ENCODE peak calls at places on chromosomes 4 and X, in nine cellular contexts. D is breast epithelium, R is BE2C, H is cardiac muscle cell, P is AG10803, C is OCI-LY7, U is H1, J is kidney epithelial cell, Y is AG09309. Z is an unnamed sample.

GRCh38 chrX:39822133-39822748 is 275.5 kb downstream of the BCOR start:
- DNase-seq in J (no peak), Y (no peak), U (no peak), H (no peak), R (no peak), C (no peak), D (no peak), P (no peak), Z (no peak)

GRCh38 chr4:99447079-99447478 is 11.9 kb upstream of the ADH7 start:
- DNase-seq in U (no peak), Y (peak; percentile 23), P (peak; percentile 64), D (no peak), C (no peak), J (peak; percentile 54), H (no peak), R (no peak), Z (no peak)

GRCh38 chr4:119873794-119874325 is 192.8 kb downstream of the MAD2L1 start:
- DNase-seq in D (no peak), J (no peak), H (no peak), P (no peak), U (no peak), Y (no peak), C (no peak), R (no peak), Z (no peak)

GRCh38 chrX:132505116-132505515 is 16.3 kb upstream of the MBNL3 start:
- DNase-seq in R (no peak), P (peak; percentile 58), C (no peak), U (no peak), Y (peak; percentile 18), D (no peak), J (no peak), H (no peak), Z (peak; percentile 18)

GRCh38 chr4:77006753-77007355 is 57.3 kb downstream of the SEPTIN11 start:
- DNase-seq in H (peak; percentile 72), C (no peak), D (no peak), Y (no peak), U (no peak), R (no peak), P (no peak), J (no peak), Z (no peak)

GRCh38 chr4:31291238-31291637 is 571.1 kb downstream of the PCDH7 start:
- DNase-seq in C (peak; percentile 77), D (no peak), Y (no peak), U (peak; percentile 1), R (no peak), P (no peak), H (no peak), J (no peak), Z (no peak)

GRCh38 chr4:182680196-182680771 is 236.9 kb downstream of the DCTD start:
- DNase-seq in P (no peak), C (no peak), R (no peak), U (no peak), J (no peak), H (peak; percentile 38), Y (no peak), D (no peak), Z (peak; percentile 22)

GRCh38 chrX:84153538-84153937 is 34.5 kb downstream of the RPS6KA6 start:
- DNase-seq in P (no peak), Y (no peak), D (no peak), H (no peak), R (no peak), U (no peak), C (no peak), J (no peak), Z (no peak)

GRCh38 chr4:96152824-96153223 is 312.9 kb downstream of the PDHA2 start:
- DNase-seq in Y (no peak), U (no peak), D (no peak), P (no peak), C (no peak), R (no peak), H (no peak), J (no peak), Z (no peak)

GRCh38 chrX:18887177-18887820 is 96.6 kb downstream of the PHKA2 start:
- DNase-seq in H (no peak), U (no peak), P (no peak), J (no peak), D (no peak), R (no peak), Y (no peak), C (no peak), Z (no peak)

GRCh38 chr4:86496094-86497060 is 97.7 kb upstream of the PTPN13 start:
- DNase-seq in D (no peak), C (peak; percentile 45), R (peak; percentile 40), U (no peak), P (peak; percentile 63), J (no peak), Y (peak; percentile 31), H (peak; percentile 49), Z (peak; percentile 38)

GRCh38 chrX:48468247-48468671 is 1.8 kb downstream of the SLC38A5 start:
- DNase-seq in C (peak; percentile 43), U (no peak), J (no peak), Y (no peak), P (no peak), D (no peak), R (no peak), H (no peak), Z (no peak)

GRCh38 chr4:55993994-55994657 is 45.4 kb downstream of the CEP135 start:
- DNase-seq in H (no peak), J (no peak), D (no peak), R (no peak), Y (no peak), C (no peak), U (no peak), P (no peak), Z (no peak)

GRCh38 chr4:71775449-71775848 is 8.4 kb downstream of the GC start:
- DNase-seq in H (no peak), J (no peak), C (no peak), U (no peak), Y (no peak), P (no peak), R (no peak), D (no peak), Z (no peak)

GRCh38 chr4:71774136-71774535 is 9.7 kb downstream of the GC start:
- DNase-seq in C (no peak), D (no peak), Y (no peak), R (no peak), U (no peak), P (no peak), H (peak; percentile 20), J (no peak), Z (no peak)

GRCh38 chr4:71771613-71772012 is 12.3 kb downstream of the GC start:
- DNase-seq in U (no peak), Y (no peak), C (no peak), D (no peak), H (no peak), R (no peak), P (no peak), J (no peak), Z (no peak)

GRCh38 chr4:71773004-71773403 is 10.9 kb downstream of the GC start:
- DNase-seq in C (no peak), D (no peak), H (no peak), P (no peak), J (no peak), Y (no peak), U (no peak), R (no peak), Z (no peak)

GRCh38 chr4:71772592-71772991 is 11.3 kb downstream of the GC start:
- DNase-seq in H (peak; percentile 28), R (no peak), C (no peak), P (no peak), D (no peak), J (no peak), Y (no peak), U (no peak), Z (no peak)
- TF ChIP-seq CTCF in H (no peak), R (no peak), C (peak; percentile 20), P (no peak), D (no peak), J (no peak), Y (no peak), U (no peak), Z (no peak)

DNA sequence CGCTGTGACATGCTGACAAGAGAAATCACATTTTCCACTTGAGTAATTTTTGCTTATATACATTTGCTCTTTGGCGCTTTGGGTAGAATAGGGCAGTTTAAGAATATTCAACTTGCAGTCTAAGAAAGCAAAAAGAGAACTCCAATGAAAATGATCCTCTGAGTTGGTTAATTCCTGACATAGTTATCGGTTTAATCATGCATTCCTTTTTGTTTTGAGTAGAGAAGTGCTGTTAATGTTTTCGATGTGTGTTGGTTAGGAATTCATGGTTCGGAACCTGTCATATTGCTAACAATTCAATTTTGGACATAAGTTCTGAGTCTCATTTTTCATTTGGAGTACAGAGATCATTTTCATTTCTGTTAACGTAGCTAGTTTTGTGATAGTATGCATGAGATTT is 700.6 kb upstream of the PITX2 start:
- DNase-seq in D (no peak), J (peak; percentile 51), P (peak; percentile 83), R (no peak), U (no peak), C (no peak), H (no peak), Y (peak; percentile 37), Z (peak; percentile 60)
- H3K4me3 ChIP-seq in D (no peak overlapping the region), J (no peak overlapping the region), P (no peak overlapping the region), R (no peak overlapping the region), U (no peak overlapping the region), C (no peak overlapping the region), H (no peak overlapping the region), Y (no peak overlapping the region), Z (no peak overlapping the region)

DNA sequence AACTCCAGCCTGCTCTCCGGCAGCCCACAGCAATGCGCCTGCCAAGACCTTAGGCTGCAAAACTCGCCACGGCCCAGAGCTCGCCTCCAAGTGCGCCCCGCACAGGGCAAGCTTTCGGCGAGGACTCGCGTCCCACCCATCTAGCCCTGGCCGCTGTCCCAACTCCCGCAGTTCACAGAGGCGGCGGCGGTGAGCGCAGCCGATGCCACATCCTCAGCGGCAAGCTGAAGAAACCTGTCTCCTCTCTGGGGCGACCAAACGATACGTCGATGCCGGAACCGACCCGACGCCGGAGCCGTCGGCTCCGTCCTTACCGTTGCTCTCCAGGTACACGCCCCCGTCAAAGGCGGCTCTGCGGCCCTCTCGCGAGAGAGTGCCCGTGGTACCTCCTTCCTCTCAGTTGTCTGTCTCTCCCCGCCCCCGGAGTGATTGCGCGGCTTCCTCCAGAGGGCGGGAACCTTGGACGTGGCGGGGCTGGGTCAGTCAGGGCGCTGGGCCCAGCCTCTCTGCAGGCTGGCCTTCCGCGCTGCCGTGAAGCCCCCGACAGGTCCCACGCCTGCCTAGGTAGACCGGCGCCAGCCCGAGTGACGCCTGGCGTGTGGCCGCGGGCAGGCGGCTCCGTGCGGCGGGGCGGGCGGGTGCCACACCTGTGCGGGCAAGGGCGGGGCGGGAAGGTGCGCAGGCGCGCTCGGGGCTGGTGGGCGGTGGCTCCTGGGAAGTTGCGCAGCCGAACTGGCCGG is 380 bp upstream of the RAB33B start:
- DNase-seq in C (peak; percentile 97), R (peak; percentile 98), J (peak; percentile 87), Y (peak; percentile 89), D (peak; percentile 98), P (peak; percentile 97), H (peak; percentile 97), U (peak; percentile 88), Z (peak; percentile 95)
- TF ChIP-seq CTCF in C (peak; percentile 48), R (peak; percentile 23), J (no peak), Y (no peak), D (peak; percentile 2), P (no peak), H (no peak), U (no peak), Z (no peak)

DNA sequence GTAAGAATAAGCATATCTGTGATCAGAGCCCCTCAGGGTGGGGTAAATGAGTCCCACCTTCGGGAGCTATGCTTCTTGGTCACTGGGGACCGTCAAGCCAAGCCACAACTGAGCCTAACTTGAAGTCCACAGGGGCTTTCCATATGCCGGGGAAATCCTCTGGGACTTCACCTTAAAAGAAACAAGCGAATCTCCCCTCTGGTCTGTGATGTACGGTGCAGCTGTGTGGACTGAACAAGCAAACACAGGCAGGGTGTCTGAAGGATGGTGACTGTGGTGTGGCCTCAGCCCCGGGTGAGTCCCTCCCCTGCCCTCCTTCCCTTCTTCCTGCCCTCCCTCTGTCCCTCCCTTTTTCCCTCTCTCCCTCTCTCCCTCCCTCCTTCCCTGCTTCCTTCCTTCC is 29.7 kb upstream of the PPP2R2C start:
- DNase-seq in Y (no peak), C (no peak), J (no peak), D (no peak), H (no peak), U (no peak), P (no peak), R (no peak), Z (no peak)
- H3K4me3 ChIP-seq in Y (no peak overlapping the region), C (no peak overlapping the region), J (no peak overlapping the region), D (no peak overlapping the region), H (no peak overlapping the region), U (no peak overlapping the region), P (no peak overlapping the region), R (no peak overlapping the region), Z (no peak overlapping the region)

Z was measured in astrocyte of the cerebellum.